ENCODE peak calls at places on chromosomes 6 and 20, in four cellular contexts. A is kidney epithelial cell, V is IMR-90, E is mesendoderm. L is an unnamed sample.

GRCh38 chr6:158717341-158718328 is 67.8 kb downstream of the SYTL3 start:
- DNase-seq in E (no peak), V (no peak), A (no peak), L (no peak)

GRCh38 chr20:17505664-17506517 is 25.3 kb downstream of the BFSP1 start:
- DNase-seq in A (no peak), E (peak), V (peak), L (peak)

GRCh38 chr6:132227937-132228336 is 173.3 kb downstream of the MOXD1 start:
- DNase-seq in A (no peak), V (peak), E (no peak), L (peak)

GRCh38 chr6:134805163-134805562 is 144.7 kb downstream of the ALDH8A1 start:
- DNase-seq in A (no peak), V (no peak), E (no peak), L (no peak)

GRCh38 chr6:47352966-47353365 is 43.3 kb upstream of the TNFRSF21 start:
- DNase-seq in V (no peak), A (no peak), E (no peak), L (no peak)

GRCh38 chr20:47727170-47727880 is 58.0 kb downstream of the SULF2 start:
- DNase-seq in A (no peak), E (no peak), V (no peak), L (no peak)

GRCh38 chr6:164130151-164130550 is 715.6 kb downstream of the QKI start:
- DNase-seq in V (no peak), A (no peak), E (no peak), L (no peak)

GRCh38 chr6:130840050-130840449 is 12.8 kb downstream of the SMLR1 start:
- DNase-seq in A (no peak), V (no peak), E (no peak), L (no peak)

GRCh38 chr20:5401277-5401676 is 84.5 kb upstream of the PROKR2 start:
- DNase-seq in A (no peak), E (no peak), V (no peak), L (no peak)

GRCh38 chr6:132466952-132467351 is 46.0 kb downstream of the STX7 start:
- DNase-seq in V (peak), E (no peak), A (no peak), L (peak)

GRCh38 chr6:21281366-21281765 is 312.2 kb upstream of the SOX4 start:
- DNase-seq in A (no peak), E (no peak), V (no peak), L (peak)

GRCh38 chr6:163923658-163924411 is 509.3 kb downstream of the QKI start:
- DNase-seq in V (no peak), A (no peak), E (no peak), L (no peak)

GRCh38 chr6:43965628-43966373 is 161.5 kb downstream of the MRPL14 start:
- DNase-seq in A (no peak), V (no peak), E (no peak), L (no peak)

GRCh38 chr20:54029176-54029575 is 41.2 kb downstream of the BCAS1 start:
- DNase-seq in A (no peak), E (no peak), V (no peak), L (no peak)

GRCh38 chr20:39880890-39881289 is 808.1 kb downstream of the MAFB start:
- DNase-seq in A (no peak), V (no peak), E (peak), L (peak)

GRCh38 chr6:156795825-156796224 is 18.6 kb downstream of the ARID1B start:
- DNase-seq in V (peak), A (no peak), E (no peak), L (no peak)

GRCh38 chr6:166257911-166258318 is 50.3 kb downstream of the PRR18 start:
- DNase-seq in E (peak), V (no peak), A (no peak), L (no peak)

GRCh38 chr20:1943267-1944002 is 48.2 kb downstream of the SIRPA start:
- DNase-seq in A (no peak), V (no peak), E (no peak), L (no peak)

GRCh38 chr20:12306107-12306506 is 388.4 kb downstream of the BTBD3 start:
- DNase-seq in E (no peak), V (no peak), A (no peak), L (no peak)

GRCh38 chr20:35345189-35345588 is 53.0 kb upstream of the FAM83C start:
- DNase-seq in A (no peak), V (no peak), E (no peak), L (no peak)

GRCh38 chr6:119066426-119067001 is 11.9 kb downstream of the FAM184A start:
- DNase-seq in V (no peak), E (no peak), A (no peak), L (no peak)

GRCh38 chr6:117449549-117450439 is 24.1 kb upstream of the ROS1 start:
- DNase-seq in E (peak), V (peak), A (peak), L (peak)

GRCh38 chr6:14802761-14803160 is 443.1 kb upstream of the JARID2 start:
- DNase-seq in E (no peak), V (no peak), A (no peak), L (no peak)

DNA sequence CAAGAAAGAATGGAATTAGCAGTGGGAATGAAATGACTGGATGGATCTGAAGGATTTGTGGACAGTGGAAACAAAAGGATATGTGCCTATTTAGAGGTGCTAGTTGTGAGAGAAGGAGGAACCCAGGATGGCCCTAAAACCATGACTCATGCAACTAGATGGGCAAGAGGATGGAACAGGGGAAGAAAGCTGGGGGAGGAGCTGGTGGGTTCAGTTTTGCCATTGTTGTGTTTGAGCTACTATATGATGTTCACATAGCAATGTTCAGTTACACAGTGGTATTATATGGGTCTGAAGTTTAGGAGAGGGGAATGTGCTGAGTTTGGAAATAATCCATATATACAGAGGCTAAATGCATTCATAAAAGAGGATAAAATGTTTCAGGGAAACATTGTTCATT is 125.7 kb upstream of the SSTR4 start:
- DNase-seq in A (no peak), E (no peak), V (no peak), L (no peak)
- H3K4me3 ChIP-seq in A (no peak), E (no peak), V (no peak), L (no peak)

DNA sequence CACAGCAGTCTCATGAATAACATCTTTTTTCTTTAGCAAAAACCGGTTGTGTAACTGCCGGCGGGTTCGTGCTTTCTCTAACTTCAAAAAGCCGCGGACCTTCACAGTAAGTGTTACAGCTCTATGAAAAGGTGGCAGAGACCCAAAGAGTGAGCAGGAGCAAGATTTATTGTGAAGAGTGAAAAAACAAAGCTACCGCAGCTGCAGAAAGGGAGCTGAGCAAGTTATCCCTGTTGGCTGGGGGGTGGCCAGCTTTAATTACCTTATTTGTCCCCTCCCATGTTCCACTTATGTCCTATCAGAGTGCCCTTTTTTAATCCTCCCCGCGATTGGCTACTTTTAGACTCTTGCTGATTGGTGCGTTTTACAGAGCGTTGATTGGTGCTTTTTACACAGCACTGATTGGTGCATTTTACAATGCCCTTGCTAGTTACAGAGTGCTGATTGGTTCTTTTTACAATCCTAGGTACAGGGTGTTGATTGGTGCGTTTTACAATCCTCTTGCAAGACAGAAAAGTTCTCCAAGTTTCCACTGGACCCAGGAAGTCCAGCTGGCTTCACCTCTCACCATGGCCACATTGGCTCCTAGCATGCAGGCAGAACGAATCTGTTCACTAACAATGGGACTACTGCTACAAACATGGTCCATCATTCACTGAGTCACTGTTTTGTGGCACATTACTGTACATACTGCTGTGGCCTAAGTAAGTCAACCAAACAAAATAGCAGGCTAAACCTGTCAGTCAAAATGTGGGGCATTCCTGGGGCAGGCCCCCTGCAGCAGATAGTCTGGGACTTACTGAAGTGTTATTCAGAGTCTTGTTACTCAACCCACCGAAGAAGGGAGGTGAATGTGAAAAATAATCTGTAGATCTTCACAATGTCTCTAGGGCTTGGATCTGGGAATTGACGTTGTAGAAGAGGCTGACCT is 52.8 kb downstream of the MYLIP start:
- DNase-seq in E (no peak), V (no peak), A (no peak), L (no peak)
- H3K4me3 ChIP-seq in E (no peak), V (no peak), A (no peak), L (no peak)

GRCh38 chr20:34105978-34106675 is 5.9 kb downstream of the EIF2S2 start:
- DNase-seq in A (no peak), E (no peak), V (no peak), L (no peak)

GRCh38 chr20:34109442-34109841 is 2.6 kb downstream of the EIF2S2 start:
- DNase-seq in E (no peak), A (no peak), V (no peak), L (no peak)

GRCh38 chr20:34111057-34111711 is 859 bp downstream of the EIF2S2 start:
- DNase-seq in V (peak), E (peak), A (no peak), L (peak)

GRCh38 chr20:34110025-34111013 is 1.7 kb downstream of the EIF2S2 start:
- DNase-seq in A (no peak), V (peak), E (no peak), L (peak)

GRCh38 chr20:34108616-34109174 is 3.3 kb downstream of the EIF2S2 start:
- DNase-seq in V (no peak), E (no peak), A (no peak), L (no peak)
- H3K4me3 ChIP-seq in V (no peak), E (no peak), A (no peak), L (no peak)

GRCh38 chr6:30495993-30496392 is 6.7 kb downstream of the HLA-E start:
- DNase-seq in V (no peak), A (no peak), E (no peak), L (no peak)
- H3K4me3 ChIP-seq in V (no peak), A (no peak), E (no peak), L (no peak)

DNA sequence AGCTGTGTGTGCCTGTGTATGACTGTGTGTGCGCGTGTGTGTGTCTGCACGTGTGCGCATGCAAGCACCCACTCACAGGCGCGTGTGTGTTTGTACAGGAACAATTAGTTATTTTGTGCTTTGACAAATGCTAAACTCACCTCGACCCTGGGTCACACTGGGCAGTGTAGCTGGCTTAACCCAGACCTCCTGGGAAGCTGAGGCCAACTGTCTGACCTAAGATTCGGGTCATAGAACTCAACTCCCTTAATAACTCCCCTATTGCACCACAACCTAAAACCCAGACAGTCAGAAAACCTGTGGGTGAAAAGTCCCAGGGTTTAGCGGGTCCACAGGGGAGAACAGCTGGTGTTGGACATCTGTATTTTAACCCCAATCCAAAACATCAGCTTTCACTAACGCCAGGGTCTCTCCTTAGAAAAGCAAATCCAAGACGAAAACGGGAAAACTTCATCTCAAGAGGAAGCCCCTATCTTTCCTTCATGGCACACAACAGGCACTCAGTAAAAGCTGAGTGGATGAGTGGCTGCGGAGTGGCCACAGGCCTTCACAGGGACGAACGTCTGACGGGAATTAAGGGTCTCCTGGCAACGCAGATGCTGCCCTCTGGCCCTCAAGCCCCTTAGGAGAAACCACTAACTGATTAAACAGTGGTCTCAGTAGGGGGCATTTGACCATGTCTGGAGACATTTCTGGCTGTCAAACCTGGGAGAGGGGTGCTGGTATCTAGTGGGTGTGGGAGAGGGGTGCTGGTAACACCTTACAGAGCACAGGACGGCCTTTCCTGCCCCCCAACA is 4.5 kb downstream of the PMEPA1 start:
- DNase-seq in E (no peak), A (no peak), V (no peak), L (no peak)
- H3K4me3 ChIP-seq in E (no peak), A (peak), V (no peak), L (no peak)

DNA sequence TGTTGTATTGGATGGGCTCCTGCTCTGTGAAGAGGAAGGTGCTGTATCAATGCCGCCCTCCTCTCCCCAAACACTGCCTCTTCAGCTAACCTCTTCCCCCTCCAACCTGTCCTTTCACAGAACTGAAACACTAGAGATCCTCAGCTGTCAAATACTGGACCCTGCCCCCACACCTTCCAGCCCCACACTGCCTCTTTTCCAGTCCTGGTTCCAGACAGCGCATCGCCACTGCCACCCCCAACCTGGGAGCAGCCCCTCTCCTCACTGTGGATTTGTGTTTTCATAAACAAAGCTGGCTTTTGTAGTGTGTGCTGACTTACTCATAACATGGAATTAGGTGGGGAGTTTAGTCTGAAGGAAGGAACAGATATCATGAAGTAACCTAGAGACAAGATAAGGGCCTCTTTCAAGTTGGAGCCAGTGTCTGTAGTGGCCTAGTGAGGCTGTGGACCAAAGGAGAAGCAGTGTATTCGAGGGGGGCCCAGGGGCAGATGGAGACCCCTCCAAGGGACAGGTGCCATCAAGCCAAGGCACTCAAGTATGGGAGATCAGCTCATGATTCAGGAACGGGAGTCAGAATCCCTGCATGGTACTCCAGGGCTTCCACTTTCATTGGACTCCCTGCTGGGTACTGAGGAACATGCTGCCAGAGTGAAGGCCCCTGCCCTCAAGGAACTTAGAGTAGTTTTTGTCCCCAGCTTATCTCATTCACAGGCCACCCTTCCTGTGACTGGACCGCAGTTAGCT is 2.1 kb downstream of the SCUBE3 start:
- DNase-seq in E (peak), A (no peak), V (peak), L (no peak)
- H3K4me3 ChIP-seq in E (no peak), A (no peak), V (no peak), L (no peak)

GRCh38 chr20:33719277-33719988 is 677 bp downstream of the PXMP4 start:
- DNase-seq in E (peak), V (no peak), A (no peak), L (no peak)

GRCh38 chr20:33716498-33716897 is 3.6 kb downstream of the PXMP4 start:
- DNase-seq in V (no peak), E (no peak), A (no peak), L (no peak)

GRCh38 chr20:33724439-33725094 is 4.5 kb upstream of the PXMP4 start:
- DNase-seq in E (no peak), V (no peak), A (no peak), L (no peak)

GRCh38 chr20:33721391-33722140 is 1.5 kb upstream of the PXMP4 start:
- DNase-seq in E (no peak), A (no peak), V (no peak), L (no peak)

GRCh38 chr20:33719989-33720709 is at the start of gene PXMP4:
- DNase-seq in A (peak), E (peak), V (peak), L (peak)
- H3K4me3 ChIP-seq in A (peak), E (peak), V (peak), L (peak)